ENCODE peak calls at places on chromosomes 1 and 21, in four cellular contexts. F is neural crest cell, B is neural progenitor cell, P is prostate gland. V is an unnamed sample.

GRCh38 chr1:29853716-29854330 is 617.5 kb downstream of the PTPRU start:
- DNase-seq in F (no peak), B (no peak), P (no peak), V (no peak)

GRCh38 chr1:100597069-100597741 is 59.3 kb downstream of the GPR88 start:
- DNase-seq in F (no peak), B (no peak), P (no peak), V (no peak)

GRCh38 chr1:66247415-66248208 is 286.3 kb upstream of the SGIP1 start:
- DNase-seq in F (no peak), B (no peak), P (no peak), V (peak)

GRCh38 chr1:192967211-192967877 is 91.8 kb downstream of the UCHL5 start:
- DNase-seq in F (no peak), B (no peak), P (no peak), V (no peak)

GRCh38 chr1:111955755-111956154 is 33.7 kb downstream of the KCND3 start:
- DNase-seq in F (no peak), B (no peak), P (no peak), V (no peak)

GRCh38 chr1:194181845-194182244 is 995.4 kb upstream of the B3GALT2 start:
- DNase-seq in F (no peak), B (no peak), P (no peak), V (no peak)

GRCh38 chr21:36709030-36709867 is 10.3 kb downstream of the SIM2 start:
- DNase-seq in F (no peak), B (peak), P (no peak), V (peak)

GRCh38 chr21:42302292-42302650 is 12.9 kb downstream of the TFF3 start:
- DNase-seq in F (no peak), B (peak), P (no peak), V (no peak)

GRCh38 chr21:42523941-42524340 is 10.3 kb downstream of the SLC37A1 start:
- DNase-seq in F (no peak), B (no peak), P (peak), V (no peak)

GRCh38 chr1:162694911-162695310 is 62.6 kb downstream of the DDR2 start:
- DNase-seq in F (no peak), B (no peak), P (no peak), V (no peak)

GRCh38 chr1:246828818-246829217 is 102.9 kb downstream of the AHCTF1 start:
- DNase-seq in F (no peak), B (no peak), P (no peak), V (no peak)

GRCh38 chr1:242877229-242877628 is 352.7 kb upstream of the PLD5 start:
- DNase-seq in F (no peak), B (no peak), P (no peak), V (no peak)

GRCh38 chr1:157472302-157472701 is 80.0 kb downstream of the FCRL5 start:
- DNase-seq in F (no peak), B (no peak), P (no peak), V (no peak)

GRCh38 chr1:86515597-86515996 is 31.3 kb upstream of the CLCA4 start:
- DNase-seq in F (no peak), B (peak), P (no peak), V (peak)

GRCh38 chr1:17616731-17617279 is 77.3 kb downstream of the ARHGEF10L start:
- DNase-seq in F (no peak), B (no peak), P (no peak), V (no peak)

GRCh38 chr1:62613325-62613727 is 16.0 kb downstream of the ANGPTL3 start:
- DNase-seq in F (no peak), B (no peak), P (no peak), V (no peak)

GRCh38 chr1:65422241-65423203 is 2.1 kb downstream of the LEPR start:
- DNase-seq in F (no peak), B (no peak), P (no peak), V (no peak)

GRCh38 chr1:66182551-66183178 is 351.3 kb upstream of the SGIP1 start:
- DNase-seq in F (no peak), B (peak), P (no peak), V (no peak)

GRCh38 chr21:25735895-25736597 is 1.3 kb downstream of the GABPA start:
- DNase-seq in F (no peak), B (peak), P (no peak), V (no peak)

GRCh38 chr1:98205291-98206017 is 284.6 kb upstream of the DPYD start:
- DNase-seq in F (no peak), B (no peak), P (no peak), V (no peak)

GRCh38 chr1:93296555-93297154 is 49.1 kb upstream of the DR1 start:
- DNase-seq in F (no peak), B (no peak), P (no peak), V (no peak)

GRCh38 chr1:5711956-5712645 is 280.1 kb downstream of the NPHP4 start:
- DNase-seq in F (no peak), B (no peak), P (no peak), V (no peak)

GRCh38 chr1:212495843-212496494 is 63.2 kb downstream of the NENF start:
- DNase-seq in F (no peak), B (no peak), P (no peak), V (no peak)

GRCh38 chr1:212500351-212500750 is 67.6 kb downstream of the NENF start:
- DNase-seq in F (no peak), B (no peak), P (no peak), V (no peak)

GRCh38 chr1:212496673-212497072 is 64.0 kb downstream of the NENF start:
- DNase-seq in F (no peak), B (no peak), P (no peak), V (no peak)

GRCh38 chr1:212497553-212497952 is 64.8 kb downstream of the NENF start:
- DNase-seq in F (no peak), B (no peak), P (no peak), V (no peak)

GRCh38 chr1:212498243-212498642 is 65.5 kb downstream of the NENF start:
- DNase-seq in F (no peak), B (no peak), P (no peak), V (no peak)
- TF ChIP-seq CTCF in F (no peak), B (no peak), P (no peak), V (no peak)

GRCh38 chr1:48236716-48237470 is 14.4 kb downstream of the SLC5A9 start:
- DNase-seq in F (no peak), B (peak), P (no peak), V (peak)
- TF ChIP-seq CTCF in F (peak), B (peak), P (peak), V (peak)

DNA sequence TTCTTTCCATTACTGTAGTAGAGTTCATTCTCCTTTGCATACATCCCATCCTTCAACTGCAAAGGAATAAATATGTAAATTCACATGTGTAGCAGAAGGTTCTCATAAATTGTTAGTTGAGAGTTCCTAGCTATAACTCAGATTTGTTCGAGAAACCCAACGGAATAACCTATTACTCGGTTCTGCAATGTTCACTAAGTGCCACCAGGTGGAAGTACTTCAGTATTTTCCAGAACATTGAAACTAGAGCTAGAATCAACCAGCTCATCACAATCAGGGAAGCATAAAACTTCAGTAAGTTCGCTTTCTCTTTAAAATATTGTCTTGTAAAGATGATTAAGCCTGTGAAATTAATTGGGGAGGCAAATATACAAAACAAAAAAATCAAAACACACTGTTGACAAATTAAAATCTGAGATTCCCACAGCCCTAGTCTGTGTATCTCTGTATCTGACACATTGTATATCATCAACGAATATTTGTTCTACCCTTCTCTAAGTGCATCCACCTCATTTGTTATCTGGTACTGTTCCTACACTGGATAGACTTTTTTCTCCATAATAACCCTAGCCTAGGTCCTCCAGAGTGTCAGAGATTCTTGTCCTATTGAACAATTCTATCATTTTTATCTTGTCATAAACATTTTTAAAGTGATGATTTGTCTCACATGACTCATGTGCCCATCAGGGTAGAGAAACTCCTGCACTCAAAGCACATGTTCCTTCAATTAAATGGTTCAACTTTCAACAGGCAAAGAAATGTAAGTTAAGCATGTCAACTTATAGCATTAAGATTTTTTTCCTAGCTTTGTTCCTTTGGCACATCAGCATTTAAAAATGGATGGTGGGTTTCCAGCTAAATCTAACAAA is 31.9 kb downstream of the MROH9 start:
- DNase-seq in F (no peak), B (peak), P (peak), V (peak)
- TF ChIP-seq CTCF in F (peak), B (peak), P (peak), V (peak)

GRCh38 chr1:59596956-59597355 is 217.8 kb upstream of the HOOK1 start:
- DNase-seq in F (no peak), B (no peak), P (no peak), V (no peak)

GRCh38 chr1:59593798-59594790 is 220.7 kb upstream of the HOOK1 start:
- DNase-seq in F (no peak), B (no peak), P (no peak), V (no peak)

GRCh38 chr1:59597420-59598199 is 217.1 kb upstream of the HOOK1 start:
- DNase-seq in F (no peak), B (no peak), P (no peak), V (no peak)

GRCh38 chr1:59596432-59596831 is 218.3 kb upstream of the HOOK1 start:
- DNase-seq in F (no peak), B (no peak), P (peak), V (no peak)

GRCh38 chr1:59595774-59596173 is 219.0 kb upstream of the HOOK1 start:
- DNase-seq in F (no peak), B (no peak), P (peak), V (no peak)
- TF ChIP-seq CTCF in F (no peak), B (no peak), P (peak), V (no peak)

GRCh38 chr1:68232354-68233148 is at the start of gene WLS:
- DNase-seq in F (peak), B (peak), P (peak), V (no peak)
- TF ChIP-seq CTCF in F (no peak), B (peak), P (peak), V (no peak)